ENCODE peak calls at places on chromosome 12, in six cellular contexts. O is fibroblast of the aortic adventitia; C is spleen; X is GM10248; H is CD8-positive, alpha-beta T cell; F is RWPE1. M is an unnamed sample.

GRCh38 chr12:132348176-132348575 is 18.8 kb upstream of the GALNT9 start:
- DNase-seq in H (no peak), F (no peak), O (no peak), X (no peak), C (no peak), M (no peak)

GRCh38 chr12:53224897-53225634 is 6.9 kb downstream of the RARG start:
- DNase-seq in F (no peak), O (peak; percentile 55), X (no peak), C (peak; percentile 58), H (no peak), M (peak; percentile 18)

GRCh38 chr12:63805704-63806672 is 26.3 kb downstream of the RXYLT1 start:
- DNase-seq in F (no peak), C (no peak), H (no peak), O (no peak), X (no peak), M (no peak)

GRCh38 chr12:92402415-92402814 is 256.8 kb upstream of the BTG1 start:
- DNase-seq in F (no peak), H (no peak), C (no peak), X (no peak), O (no peak), M (no peak)

GRCh38 chr12:52645120-52645761 is 6.8 kb downstream of the KRT2 start:
- DNase-seq in H (peak; percentile 77), O (no peak), C (no peak), F (no peak), X (no peak), M (no peak)

GRCh38 chr12:81797100-81797499 is 38.0 kb upstream of the PPFIA2 start:
- DNase-seq in F (peak; percentile 7), O (peak; percentile 9), C (no peak), H (no peak), X (no peak), M (no peak)

GRCh38 chr12:31325524-31325875 is 450 bp downstream of the SINHCAF start:
- DNase-seq in H (no peak), C (peak; percentile 90), O (no peak), X (no peak), F (no peak), M (no peak)

GRCh38 chr12:93786669-93787397 is 109.7 kb downstream of the CRADD start:
- DNase-seq in X (no peak), F (no peak), H (no peak), O (peak; percentile 74), C (no peak), M (peak; percentile 82)

GRCh38 chr12:121537814-121538698 is 42.8 kb downstream of the KDM2B start:
- DNase-seq in H (peak; percentile 58), C (no peak), X (peak; percentile 54), F (no peak), O (no peak), M (no peak)

GRCh38 chr12:75720807-75721206 is 209.4 kb upstream of the KRR1 start:
- DNase-seq in H (no peak), X (no peak), F (peak; percentile 37), C (no peak), O (peak; percentile 38), M (peak; percentile 96)

GRCh38 chr12:57087689-57088441 is 1.0 kb upstream of the NAB2 start:
- DNase-seq in O (peak; percentile 96), F (peak; percentile 84), H (peak; percentile 74), X (peak; percentile 88), C (peak; percentile 93), M (peak; percentile 83)

GRCh38 chr12:93427779-93428564 is 13.8 kb downstream of the UBE2N start:
- DNase-seq in H (no peak), F (no peak), C (no peak), O (peak; percentile 69), X (no peak), M (no peak)

GRCh38 chr12:3628629-3629028 is 124.3 kb downstream of the CRACR2A start:
- DNase-seq in C (no peak), H (no peak), F (no peak), X (no peak), O (no peak), M (no peak)

GRCh38 chr12:3149505-3150307 is 72.5 kb downstream of the TSPAN9 start:
- DNase-seq in F (no peak), X (no peak), C (no peak), O (peak; percentile 62), H (no peak), M (no peak)

GRCh38 chr12:53182836-53183235 is 2.1 kb upstream of the CSAD start:
- DNase-seq in O (no peak), H (no peak), X (no peak), C (no peak), F (no peak), M (no peak)

GRCh38 chr12:549476-550082 is 89.8 kb downstream of the B4GALNT3 start:
- DNase-seq in O (no peak), F (no peak), C (peak; percentile 70), H (no peak), X (no peak), M (no peak)

GRCh38 chr12:85804663-85805062 is 31.5 kb downstream of the RASSF9 start:
- DNase-seq in C (no peak), O (peak; percentile 76), F (peak; percentile 36), H (no peak), X (no peak), M (peak; percentile 64)

GRCh38 chr12:132143328-132144071 is 619 bp downstream of the DDX51 start:
- DNase-seq in C (peak; percentile 88), X (no peak), O (no peak), H (no peak), F (no peak), M (no peak)

GRCh38 chr12:51160814-51161459 is 12.0 kb downstream of the TFCP2 start:
- DNase-seq in X (no peak), C (no peak), F (no peak), O (peak; percentile 59), H (peak; percentile 52), M (no peak)

GRCh38 chr12:9760699-9761406 is at the start of gene CD69:
- DNase-seq in C (peak; percentile 82), O (no peak), F (no peak), H (peak; percentile 71), X (peak; percentile 42), M (no peak)

GRCh38 chr12:11798856-11799530 is 149.5 kb downstream of the ETV6 start:
- DNase-seq in C (no peak), F (peak; percentile 20), X (no peak), H (no peak), O (peak; percentile 86), M (peak; percentile 84)

GRCh38 chr12:106745181-106745745 is 29.2 kb upstream of the RIC8B start:
- DNase-seq in H (no peak), C (no peak), F (no peak), O (no peak), X (no peak), M (no peak)

GRCh38 chr12:19227190-19227879 is 97.8 kb downstream of the PLEKHA5 start:
- DNase-seq in C (no peak), O (no peak), X (no peak), F (no peak), H (no peak), M (no peak)

GRCh38 chr12:106106892-106107291 is 31.9 kb downstream of the NUAK1 start:
- DNase-seq in X (no peak), F (peak; percentile 30), H (no peak), O (no peak), C (no peak), M (peak; percentile 68)

GRCh38 chr12:79886917-79887519 is 47.9 kb downstream of the PPP1R12A start:
- DNase-seq in F (peak; percentile 14), C (no peak), O (peak; percentile 80), X (no peak), H (no peak), M (peak; percentile 19)

GRCh38 chr12:48105321-48105866 is 485 bp downstream of the SENP1 start:
- DNase-seq in H (peak; percentile 65), C (no peak), X (peak; percentile 33), F (peak; percentile 32), O (peak; percentile 13), M (peak; percentile 28)

GRCh38 chr12:106082216-106083175 is 56.3 kb downstream of the NUAK1 start:
- DNase-seq in O (no peak), C (no peak), H (no peak), F (no peak), X (no peak), M (no peak)

GRCh38 chr12:106133136-106134087 is 5.3 kb downstream of the NUAK1 start:
- DNase-seq in H (no peak), O (no peak), X (no peak), F (peak; percentile 69), C (no peak), M (peak; percentile 92)

GRCh38 chr12:12915654-12916053 is 24.3 kb downstream of the GPRC5A start:
- DNase-seq in X (no peak), F (no peak), O (no peak), H (no peak), C (no peak), M (no peak)
- TF ChIP-seq CTCF in X (no peak), F (no peak), O (no peak), H (no peak), C (no peak), M (no peak)

GRCh38 chr12:29901585-29901984 is 117.8 kb upstream of the TMTC1 start:
- DNase-seq in O (no peak), F (no peak), C (no peak), X (no peak), H (no peak), M (no peak)
- TF ChIP-seq CTCF in O (no peak), F (peak; percentile 7), C (no peak), X (no peak), H (no peak), M (peak; percentile 22)

DNA sequence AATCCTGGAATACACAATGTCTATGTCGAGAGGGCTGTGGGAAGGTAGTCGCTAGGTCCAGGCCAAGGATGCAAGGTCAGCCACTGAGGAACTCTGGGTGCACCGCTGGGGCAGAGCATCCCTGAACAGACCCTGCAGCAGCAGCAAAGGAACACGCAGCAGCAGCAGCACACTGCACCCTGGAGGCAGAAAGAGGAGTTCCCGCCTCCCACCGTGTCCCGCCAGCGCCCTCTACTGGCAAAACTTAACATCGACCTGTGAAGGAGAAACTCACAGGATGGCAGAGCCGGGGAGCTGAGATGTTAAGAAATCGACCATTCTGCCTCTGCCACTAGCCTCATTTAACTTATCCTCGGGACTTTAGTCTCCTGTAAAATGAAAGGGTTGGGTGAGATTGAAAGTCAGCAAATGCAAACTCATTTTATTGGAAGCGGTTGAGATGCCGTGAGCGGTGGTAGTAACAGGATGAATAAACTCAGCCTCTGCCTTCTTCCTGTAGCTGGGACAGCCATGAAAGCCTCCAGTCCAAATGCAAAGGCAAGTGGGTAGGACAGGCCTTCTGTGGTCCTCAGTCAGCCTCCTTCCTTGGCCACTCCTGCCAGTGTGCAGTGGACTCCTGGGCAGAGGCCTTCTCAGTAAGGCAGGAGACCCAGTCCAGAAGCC is 45.6 kb downstream of the STAB2 start:
- DNase-seq in F (peak; percentile 59), H (no peak), X (peak; percentile 87), O (peak; percentile 51), C (peak; percentile 84), M (peak; percentile 26)
- TF ChIP-seq CTCF in F (peak; percentile 71), H (peak; percentile 25), X (peak; percentile 98), O (peak; percentile 93), C (peak; percentile 78), M (peak; percentile 100)

DNA sequence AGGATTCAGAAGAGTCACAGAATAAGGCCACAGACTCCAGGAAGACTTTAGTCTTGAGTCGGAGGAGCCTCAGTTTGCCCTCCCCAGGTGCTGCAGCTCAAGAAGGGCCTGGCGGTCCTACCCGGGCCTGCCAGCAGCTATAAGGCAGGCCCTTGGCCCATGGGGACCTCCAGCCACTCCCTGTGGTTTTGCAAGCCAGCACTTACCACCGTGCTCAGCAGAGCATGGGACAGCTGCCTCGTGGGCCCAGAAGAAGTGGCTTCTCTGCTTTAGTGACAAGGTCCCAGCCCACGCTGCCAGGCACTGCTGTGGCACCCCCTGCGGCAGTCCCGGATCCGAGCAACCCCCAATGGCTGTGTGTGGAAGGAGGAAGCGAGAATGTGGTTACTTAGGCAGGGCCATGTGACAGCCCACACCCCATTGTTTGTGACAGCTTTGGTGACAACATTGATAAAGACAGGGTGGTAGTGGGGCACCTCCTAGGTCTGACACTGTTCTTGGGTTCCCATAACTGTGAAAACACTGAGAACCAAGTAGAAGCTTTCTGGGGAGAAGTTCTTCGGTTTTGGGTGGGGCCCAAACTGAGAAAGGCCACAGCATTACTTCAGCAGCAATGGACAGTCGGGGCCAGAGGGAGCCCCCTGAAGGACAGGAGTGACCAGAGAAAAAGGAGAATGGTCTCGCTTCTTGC is at the start of gene SELPLG:
- DNase-seq in O (no peak), H (peak; percentile 92), C (peak; percentile 98), F (no peak), X (peak; percentile 87), M (no peak)
- TF ChIP-seq CTCF in O (no peak), H (peak; percentile 23), C (peak; percentile 37), F (no peak), X (peak; percentile 20), M (no peak)

M was measured in foreskin keratinocyte.